ENCODE peak calls at places on chromosomes 16 and 17, in six cellular contexts. K, S, I, C, J and D are unnamed samples.

GRCh38 chr17:79046501-79047280 is 22.7 kb downstream of the C1QTNF1 start:
- DNase-seq in I (no peak), J (no peak), C (peak), S (no peak), K (peak), D (no peak)

GRCh38 chr16:27097671-27098275 is 31.0 kb downstream of the C16orf82 start:
- DNase-seq in C (peak), S (no peak), I (no peak), K (peak), J (no peak), D (no peak)

GRCh38 chr16:19696312-19696711 is 21.7 kb downstream of the KNOP1 start:
- DNase-seq in C (peak), S (peak), J (no peak), K (peak), I (peak), D (no peak)

GRCh38 chr17:66716236-66717026 is 118.5 kb upstream of the CACNG5 start:
- DNase-seq in J (no peak), K (no peak), S (peak), C (no peak), I (peak), D (peak)

GRCh38 chr16:89971495-89972243 is 23.1 kb downstream of the DEF8 start:
- DNase-seq in K (no peak), S (no peak), C (peak), I (no peak), J (no peak), D (peak)

GRCh38 chr17:16941643-16942042 is 30.3 kb downstream of the TNFRSF13B start:
- DNase-seq in I (peak), K (no peak), C (no peak), J (no peak), S (no peak), D (no peak)

GRCh38 chr16:47045023-47045422 is 71.5 kb upstream of the DNAJA2 start:
- DNase-seq in J (no peak), K (no peak), S (no peak), I (no peak), C (no peak), D (no peak)

GRCh38 chr17:12673788-12674187 is 8.1 kb downstream of the MYOCD start:
- DNase-seq in K (no peak), C (no peak), S (no peak), I (peak), J (no peak), D (no peak)

GRCh38 chr17:55266051-55266957 is 1.5 kb downstream of the HLF start:
- DNase-seq in C (no peak), J (no peak), I (no peak), S (no peak), K (no peak), D (peak)

GRCh38 chr16:80804451-80805383 is at the start of gene CDYL2:
- DNase-seq in C (no peak), K (no peak), J (peak), S (no peak), I (peak), D (no peak)

GRCh38 chr17:61460796-61461585 is 8.8 kb downstream of the TBX4 start:
- DNase-seq in J (no peak), I (peak), C (no peak), K (no peak), S (no peak), D (no peak)

GRCh38 chr17:9291912-9292562 is 270.7 kb downstream of the NTN1 start:
- DNase-seq in J (peak), S (peak), K (peak), I (peak), C (peak), D (peak)

GRCh38 chr16:11580451-11581086 is 6.2 kb downstream of the LITAF start:
- DNase-seq in J (no peak), K (no peak), S (no peak), C (peak), I (no peak), D (no peak)

GRCh38 chr17:1229354-1229890 is 40.8 kb upstream of the BHLHA9 start:
- DNase-seq in J (peak), S (no peak), I (no peak), K (peak), C (peak), D (peak)

GRCh38 chr17:60439501-60439900 is 17.2 kb downstream of the CHCT1 start:
- DNase-seq in K (no peak), S (no peak), J (no peak), I (peak), C (no peak), D (no peak)

GRCh38 chr16:16992986-16993783 is 477.6 kb downstream of the XYLT1 start:
- DNase-seq in I (no peak), K (no peak), J (no peak), C (no peak), S (no peak), D (peak)

GRCh38 chr17:10119203-10120112 is 78.9 kb downstream of the GAS7 start:
- DNase-seq in I (no peak), C (no peak), J (no peak), K (no peak), S (no peak), D (no peak)

GRCh38 chr17:352421-353212 is at the start of gene RPH3AL:
- DNase-seq in C (peak), I (no peak), K (peak), S (peak), J (peak), D (no peak)

GRCh38 chr16:80034469-80034826 is 433.9 kb upstream of the MAF start:
- DNase-seq in S (peak), K (no peak), I (no peak), C (no peak), J (no peak), D (no peak)

GRCh38 chr16:65024649-65025243 is 97.1 kb downstream of the CDH11 start:
- DNase-seq in C (no peak), K (no peak), S (no peak), J (no peak), I (peak), D (peak)

GRCh38 chr17:68011199-68011665 is 15.0 kb upstream of the C17orf58 start:
- DNase-seq in I (no peak), S (peak), K (peak), C (peak), J (no peak), D (peak)

GRCh38 chr16:82935781-82936180 is 309.0 kb downstream of the CDH13 start:
- DNase-seq in K (no peak), S (no peak), I (no peak), C (no peak), J (no peak), D (no peak)

GRCh38 chr16:35750157-35750689 is 2290.8 kb downstream of the TP53TG3F start:
- DNase-seq in J (no peak), C (no peak), I (no peak), K (no peak), S (no peak), D (no peak)

GRCh38 chr17:55765472-55765871 is 14.6 kb downstream of the PCTP start:
- DNase-seq in S (no peak), C (no peak), K (no peak), I (no peak), J (no peak), D (no peak)

GRCh38 chr16:83365166-83365565 is 442.6 kb upstream of the HSBP1 start:
- DNase-seq in K (no peak), I (peak), S (no peak), C (no peak), J (no peak), D (no peak)

GRCh38 chr16:78002915-78003538 is 19.3 kb upstream of the CLEC3A start:
- DNase-seq in K (peak), C (peak), I (peak), S (peak), J (peak), D (peak)

GRCh38 chr17:29135464-29135863 is 44.7 kb downstream of the MYO18A start:
- DNase-seq in I (no peak), J (no peak), S (no peak), K (no peak), C (no peak), D (no peak)

GRCh38 chr17:37110012-37110701 is 161.4 kb downstream of the AATF start:
- DNase-seq in K (no peak), J (no peak), C (no peak), S (no peak), I (no peak), D (no peak)

GRCh38 chr17:67316776-67317175 is 49.6 kb downstream of the PSMD12 start:
- DNase-seq in K (no peak), I (no peak), J (no peak), S (no peak), C (no peak), D (no peak)

GRCh38 chr16:57757326-57757786 is 21.8 kb downstream of the KATNB1 start:
- DNase-seq in J (peak), I (peak), S (peak), C (peak), K (peak), D (peak)

GRCh38 chr17:40340880-40341807 is 23.4 kb downstream of the GJD3 start:
- DNase-seq in S (peak), I (peak), K (peak), C (peak), J (peak), D (peak)
- TF ChIP-seq CTCF in S (no peak), I (no peak), K (peak), C (peak), J (peak), D (no peak)

GRCh38 chr16:10370096-10370726 is 15.7 kb upstream of the ATF7IP2 start:
- DNase-seq in J (no peak), K (no peak), S (no peak), C (no peak), I (no peak), D (no peak)

GRCh38 chr16:10367616-10368188 is 18.2 kb upstream of the ATF7IP2 start:
- DNase-seq in J (no peak), K (no peak), C (no peak), S (no peak), I (no peak), D (no peak)

GRCh38 chr16:10371592-10371991 is 14.3 kb upstream of the ATF7IP2 start:
- DNase-seq in K (no peak), I (no peak), C (no peak), J (no peak), S (no peak), D (no peak)

GRCh38 chr16:10373556-10373955 is 12.3 kb upstream of the ATF7IP2 start:
- DNase-seq in J (no peak), C (no peak), S (no peak), K (no peak), I (no peak), D (no peak)

DNA sequence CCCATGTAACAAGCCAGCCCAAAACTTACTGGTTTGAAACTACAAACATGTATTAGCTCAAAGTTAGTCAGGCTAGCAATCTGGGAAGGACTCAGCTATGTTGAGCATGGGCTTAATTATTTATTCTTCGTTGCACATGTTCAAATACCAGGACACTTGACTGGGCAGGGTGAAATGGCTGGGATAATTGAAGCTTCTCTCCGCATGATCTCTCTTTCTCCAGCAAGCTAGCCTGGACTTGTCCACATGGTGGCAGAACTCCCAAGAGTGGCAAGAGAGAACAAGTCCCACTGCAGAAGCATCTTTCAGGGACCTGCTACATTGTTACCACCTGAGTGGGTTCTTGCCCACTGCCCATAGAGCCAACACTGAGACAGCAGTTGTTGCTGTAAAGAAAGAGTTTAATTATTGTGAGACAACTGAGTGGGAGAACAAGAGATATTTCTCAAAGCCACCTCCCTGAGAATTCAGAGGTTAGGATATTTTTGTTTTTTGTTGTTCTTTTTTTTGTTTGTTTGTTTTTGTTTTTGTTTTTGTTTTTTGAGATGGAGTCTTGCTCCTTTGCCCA is 16.8 kb upstream of the ATF7IP2 start:
- DNase-seq in K (no peak), I (no peak), C (no peak), J (no peak), S (peak), D (no peak)
- TF ChIP-seq CTCF in K (no peak), I (no peak), C (no peak), J (no peak), S (no peak), D (no peak)

GRCh38 chr17:18141210-18141803 is 32.8 kb downstream of the MYO15A start:
- DNase-seq in I (peak), C (no peak), J (no peak), K (peak), S (peak), D (peak)

GRCh38 chr17:18140648-18141047 is 32.1 kb downstream of the MYO15A start:
- DNase-seq in K (no peak), S (no peak), I (no peak), C (no peak), J (no peak), D (no peak)

GRCh38 chr17:18139498-18139897 is 30.9 kb downstream of the MYO15A start:
- DNase-seq in J (no peak), I (no peak), S (no peak), K (no peak), C (no peak), D (no peak)

GRCh38 chr17:18139092-18139491 is 30.5 kb downstream of the MYO15A start:
- DNase-seq in J (no peak), K (no peak), I (no peak), S (no peak), C (no peak), D (no peak)

GRCh38 chr17:18139949-18140348 is 31.4 kb downstream of the MYO15A start:
- DNase-seq in C (no peak), S (peak), K (no peak), I (peak), J (no peak), D (no peak)
- TF ChIP-seq CTCF in C (no peak), S (peak), K (no peak), I (peak), J (no peak), D (no peak)

GRCh38 chr17:76278268-76278908 is 13.2 kb downstream of the UBALD2 start:
- DNase-seq in K (no peak), C (no peak), J (no peak), I (no peak), S (no peak), D (no peak)

GRCh38 chr17:76280650-76281049 is 15.5 kb downstream of the UBALD2 start:
- DNase-seq in I (no peak), J (no peak), C (no peak), S (no peak), K (no peak), D (no peak)

GRCh38 chr17:76279742-76280287 is 14.7 kb downstream of the UBALD2 start:
- DNase-seq in J (no peak), C (no peak), I (no peak), K (no peak), S (no peak), D (no peak)

GRCh38 chr17:76277300-76278267 is 12.4 kb downstream of the UBALD2 start:
- DNase-seq in I (no peak), S (no peak), J (no peak), C (no peak), K (no peak), D (no peak)

DNA sequence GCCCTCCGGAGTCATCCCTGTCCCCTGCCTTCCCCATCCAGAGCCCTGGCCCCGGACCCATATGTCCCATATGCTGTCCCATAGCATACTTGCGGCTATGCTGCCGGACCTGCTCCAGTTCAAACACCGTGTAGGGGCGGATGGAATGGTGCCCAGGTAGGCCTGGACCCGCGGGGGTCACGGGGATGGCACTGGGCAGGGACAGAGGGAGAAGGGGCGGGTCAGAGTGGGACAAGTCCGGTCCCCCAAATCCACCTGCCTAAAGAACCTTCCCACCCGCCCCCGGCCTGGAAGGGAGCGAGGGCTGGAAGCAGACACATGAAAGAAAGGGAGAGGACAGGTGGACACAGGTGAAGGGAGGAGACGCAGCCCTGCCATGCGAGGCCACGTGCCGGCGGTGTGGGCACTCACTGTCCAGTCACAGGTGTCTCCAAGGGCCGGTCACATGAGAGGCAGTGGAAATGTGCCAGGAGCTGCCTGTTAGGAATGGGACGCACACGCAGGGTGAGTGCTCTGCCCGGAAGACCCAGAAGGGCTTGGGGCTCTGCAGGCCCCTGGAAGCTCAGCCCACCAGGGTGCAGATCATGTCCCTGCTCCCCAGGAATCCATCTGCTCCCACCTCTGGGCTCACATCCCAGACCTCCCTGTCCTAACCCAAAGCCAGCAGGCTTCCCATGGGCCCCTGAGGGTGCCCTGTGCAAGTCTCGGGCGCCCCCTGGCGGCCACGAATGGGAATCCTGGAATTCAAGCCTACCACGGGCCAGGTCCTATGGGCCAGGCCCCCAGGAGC is 14.0 kb downstream of the UBALD2 start:
- DNase-seq in S (peak), C (peak), K (peak), I (peak), J (peak), D (peak)
- TF ChIP-seq CTCF in S (peak), C (peak), K (peak), I (peak), J (peak), D (peak)

GRCh38 chr16:6349725-6350124 is 982.9 kb upstream of the RBFOX1 start:
- DNase-seq in I (no peak), C (no peak), S (no peak), J (no peak), K (no peak), D (no peak)
- TF ChIP-seq CTCF in I (no peak), C (no peak), S (no peak), J (peak), K (no peak), D (no peak)

GRCh38 chr17:3727041-3727440 is 3.3 kb downstream of the HASPIN start:
- DNase-seq in J (no peak), I (no peak), C (no peak), K (no peak), S (no peak), D (no peak)

GRCh38 chr17:3722716-3723115 is 987 bp upstream of the HASPIN start:
- DNase-seq in J (no peak), C (no peak), K (no peak), I (peak), S (no peak), D (no peak)

GRCh38 chr17:3723188-3723555 is 531 bp upstream of the HASPIN start:
- DNase-seq in K (no peak), I (no peak), J (no peak), C (no peak), S (no peak), D (no peak)

GRCh38 chr17:3724373-3725077 is 822 bp downstream of the HASPIN start:
- DNase-seq in I (no peak), C (no peak), K (no peak), J (no peak), S (no peak), D (peak)

GRCh38 chr17:3723556-3724372 is at the start of gene HASPIN:
- DNase-seq in K (peak), J (peak), I (peak), C (peak), S (peak), D (peak)
- TF ChIP-seq CTCF in K (no peak), J (peak), I (peak), C (peak), S (no peak), D (no peak)

DNA sequence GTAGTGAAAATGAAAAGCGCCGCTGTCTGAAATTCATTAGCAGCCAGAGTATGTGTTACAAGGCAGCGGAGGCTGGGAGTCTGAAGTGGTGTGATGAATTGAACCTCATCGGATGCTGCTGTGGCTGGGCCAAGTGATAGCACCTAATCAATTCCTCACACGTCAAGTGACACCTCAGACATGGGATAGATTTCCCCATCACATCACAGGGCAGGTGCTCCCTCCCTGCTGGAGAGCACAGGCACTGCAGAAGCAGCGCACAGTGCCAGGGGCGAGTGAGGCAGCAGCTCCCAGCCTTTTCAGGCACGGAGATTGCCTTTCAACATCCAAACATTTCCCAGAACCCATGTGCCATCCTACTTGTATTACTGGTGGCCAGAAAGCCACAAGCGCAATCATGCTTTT is 32.2 kb downstream of the DRC3 start:
- DNase-seq in C (peak), K (no peak), J (no peak), I (no peak), S (no peak), D (no peak)
- TF ChIP-seq CTCF in C (peak), K (peak), J (peak), I (peak), S (no peak), D (peak)